ENCODE peak calls at places on chromosomes 2 and 18, in five cellular contexts. One of them, this sample, is unnamed.

GRCh38 chr18:57518533-57518932 is 68.0 kb downstream of the FECH start:
- DNase-seq in mesendoderm: no peak
- DNase-seq in HAP-1: no peak
- DNase-seq in spleen: no peak
- DNase-seq in left ventricle myocardium inferior: no peak
- DNase-seq in this sample: no peak

GRCh38 chr18:63178526-63178880 is 141.1 kb downstream of the BCL2 start:
- DNase-seq in spleen: peak; percentile 65
- DNase-seq in HAP-1: no peak
- DNase-seq in left ventricle myocardium inferior: peak; percentile 79
- DNase-seq in mesendoderm: no peak
- DNase-seq in this sample: no peak

GRCh38 chr2:50335852-50336251 is 696.1 kb downstream of the NRXN1 start:
- DNase-seq in spleen: no peak
- DNase-seq in mesendoderm: peak; percentile 26
- DNase-seq in left ventricle myocardium inferior: no peak
- DNase-seq in HAP-1: no peak
- DNase-seq in this sample: no peak

GRCh38 chr2:56287974-56288373 is 104.2 kb downstream of the CCDC85A start:
- DNase-seq in HAP-1: no peak
- DNase-seq in left ventricle myocardium inferior: no peak
- DNase-seq in mesendoderm: no peak
- DNase-seq in spleen: no peak
- DNase-seq in this sample: no peak

GRCh38 chr2:37634914-37635358 is 36.5 kb downstream of the CDC42EP3 start:
- DNase-seq in left ventricle myocardium inferior: no peak
- DNase-seq in spleen: no peak
- DNase-seq in mesendoderm: no peak
- DNase-seq in HAP-1: no peak
- DNase-seq in this sample: no peak

GRCh38 chr2:174611006-174611405 is 13.4 kb upstream of the WIPF1 start:
- DNase-seq in HAP-1: no peak
- DNase-seq in left ventricle myocardium inferior: no peak
- DNase-seq in mesendoderm: no peak
- DNase-seq in spleen: no peak
- DNase-seq in this sample: no peak

GRCh38 chr2:23645181-23645808 is 260.3 kb downstream of the KLHL29 start:
- DNase-seq in spleen: no peak
- DNase-seq in left ventricle myocardium inferior: no peak
- DNase-seq in mesendoderm: no peak
- DNase-seq in HAP-1: no peak
- DNase-seq in this sample: no peak

GRCh38 chr18:49685231-49685942 is 123.5 kb downstream of the LIPG start:
- DNase-seq in HAP-1: no peak
- DNase-seq in left ventricle myocardium inferior: no peak
- DNase-seq in mesendoderm: no peak
- DNase-seq in spleen: no peak
- DNase-seq in this sample: no peak

GRCh38 chr2:136994793-136995192 is 229.4 kb downstream of the THSD7B start:
- DNase-seq in mesendoderm: no peak
- DNase-seq in HAP-1: no peak
- DNase-seq in spleen: no peak
- DNase-seq in left ventricle myocardium inferior: no peak
- DNase-seq in this sample: no peak

GRCh38 chr2:218782529-218782845 is 540 bp downstream of the CYP27A1 start:
- DNase-seq in left ventricle myocardium inferior: no peak
- DNase-seq in HAP-1: no peak
- DNase-seq in spleen: no peak
- DNase-seq in mesendoderm: peak; percentile 33
- DNase-seq in this sample: no peak

GRCh38 chr18:23337599-23338444 is 115.3 kb upstream of the RIOK3 start:
- DNase-seq in spleen: no peak
- DNase-seq in left ventricle myocardium inferior: no peak
- DNase-seq in mesendoderm: peak; percentile 90
- DNase-seq in HAP-1: peak; percentile 29
- DNase-seq in this sample: no peak

GRCh38 chr2:230873670-230874401 is 9.1 kb downstream of the ITM2C start:
- DNase-seq in mesendoderm: no peak
- DNase-seq in spleen: peak; percentile 89
- DNase-seq in left ventricle myocardium inferior: no peak
- DNase-seq in HAP-1: no peak
- DNase-seq in this sample: no peak

GRCh38 chr2:55420244-55420713 is 623 bp upstream of the CCDC88A start:
- DNase-seq in left ventricle myocardium inferior: no peak
- DNase-seq in HAP-1: no peak
- DNase-seq in mesendoderm: no peak
- DNase-seq in spleen: no peak
- DNase-seq in this sample: no peak

GRCh38 chr2:221999702-222000101 is 299.1 kb downstream of the PAX3 start:
- DNase-seq in spleen: no peak
- DNase-seq in HAP-1: no peak
- DNase-seq in left ventricle myocardium inferior: no peak
- DNase-seq in mesendoderm: peak; percentile 26
- DNase-seq in this sample: no peak

GRCh38 chr2:240839152-240840143 is 19.4 kb upstream of the KIF1A start:
- DNase-seq in spleen: peak; percentile 15
- DNase-seq in mesendoderm: no peak
- DNase-seq in HAP-1: no peak
- DNase-seq in left ventricle myocardium inferior: no peak
- DNase-seq in this sample: no peak

GRCh38 chr18:57889841-57890240 is 86.7 kb upstream of the ATP8B1 start:
- DNase-seq in spleen: no peak
- DNase-seq in mesendoderm: no peak
- DNase-seq in left ventricle myocardium inferior: no peak
- DNase-seq in HAP-1: no peak
- DNase-seq in this sample: no peak

GRCh38 chr2:109188485-109188868 is 59.5 kb downstream of the SH3RF3 start:
- DNase-seq in HAP-1: no peak
- DNase-seq in spleen: no peak
- DNase-seq in mesendoderm: no peak
- DNase-seq in left ventricle myocardium inferior: no peak
- DNase-seq in this sample: no peak

GRCh38 chr2:110852051-110852450 is 119.7 kb downstream of the ACOXL start:
- DNase-seq in mesendoderm: no peak
- DNase-seq in left ventricle myocardium inferior: no peak
- DNase-seq in HAP-1: no peak
- DNase-seq in spleen: no peak
- DNase-seq in this sample: no peak

GRCh38 chr2:25557179-25558036 is 116.0 kb downstream of the DTNB start:
- DNase-seq in left ventricle myocardium inferior: no peak
- DNase-seq in HAP-1: no peak
- DNase-seq in mesendoderm: no peak
- DNase-seq in spleen: no peak
- DNase-seq in this sample: no peak

GRCh38 chr18:54086863-54087262 is 137.6 kb downstream of the MBD2 start:
- DNase-seq in HAP-1: no peak
- DNase-seq in left ventricle myocardium inferior: no peak
- DNase-seq in mesendoderm: no peak
- DNase-seq in spleen: no peak
- DNase-seq in this sample: no peak

GRCh38 chr2:231411871-231412615 is 16.5 kb downstream of the B3GNT7 start:
- DNase-seq in HAP-1: peak; percentile 88
- DNase-seq in left ventricle myocardium inferior: peak; percentile 84
- DNase-seq in spleen: peak; percentile 94
- DNase-seq in mesendoderm: peak; percentile 94
- DNase-seq in this sample: peak; percentile 83

GRCh38 chr2:112923237-112923966 is 12.4 kb downstream of the IL37 start:
- DNase-seq in mesendoderm: no peak
- DNase-seq in HAP-1: no peak
- DNase-seq in left ventricle myocardium inferior: no peak
- DNase-seq in spleen: no peak
- DNase-seq in this sample: no peak

GRCh38 chr18:7844017-7844416 is 276.9 kb downstream of the PTPRM start:
- DNase-seq in spleen: no peak
- DNase-seq in left ventricle myocardium inferior: no peak
- DNase-seq in HAP-1: no peak
- DNase-seq in mesendoderm: no peak
- DNase-seq in this sample: no peak

GRCh38 chr2:147231607-147232006 is 613.2 kb upstream of the ACVR2A start:
- DNase-seq in mesendoderm: no peak
- DNase-seq in left ventricle myocardium inferior: no peak
- DNase-seq in spleen: no peak
- DNase-seq in HAP-1: no peak
- DNase-seq in this sample: no peak

GRCh38 chr2:181780159-181781081 is 100.1 kb upstream of the NEUROD1 start:
- DNase-seq in spleen: no peak
- DNase-seq in HAP-1: peak; percentile 62
- DNase-seq in left ventricle myocardium inferior: no peak
- DNase-seq in mesendoderm: peak; percentile 46
- DNase-seq in this sample: no peak

GRCh38 chr2:133497261-133497893 is 70.9 kb downstream of the NCKAP5 start:
- DNase-seq in spleen: no peak
- DNase-seq in left ventricle myocardium inferior: no peak
- DNase-seq in HAP-1: no peak
- DNase-seq in mesendoderm: peak; percentile 91
- DNase-seq in this sample: no peak

GRCh38 chr2:133498615-133499585 is 69.4 kb downstream of the NCKAP5 start:
- DNase-seq in left ventricle myocardium inferior: no peak
- DNase-seq in mesendoderm: no peak
- DNase-seq in spleen: no peak
- DNase-seq in HAP-1: no peak
- DNase-seq in this sample: no peak

GRCh38 chr2:133495226-133495625 is 73.0 kb downstream of the NCKAP5 start:
- DNase-seq in mesendoderm: no peak
- DNase-seq in left ventricle myocardium inferior: no peak
- DNase-seq in HAP-1: no peak
- DNase-seq in spleen: no peak
- DNase-seq in this sample: no peak

GRCh38 chr2:133500967-133501366 is 67.3 kb downstream of the NCKAP5 start:
- DNase-seq in mesendoderm: no peak
- DNase-seq in HAP-1: no peak
- DNase-seq in spleen: no peak
- DNase-seq in left ventricle myocardium inferior: no peak
- DNase-seq in this sample: no peak

DNA sequence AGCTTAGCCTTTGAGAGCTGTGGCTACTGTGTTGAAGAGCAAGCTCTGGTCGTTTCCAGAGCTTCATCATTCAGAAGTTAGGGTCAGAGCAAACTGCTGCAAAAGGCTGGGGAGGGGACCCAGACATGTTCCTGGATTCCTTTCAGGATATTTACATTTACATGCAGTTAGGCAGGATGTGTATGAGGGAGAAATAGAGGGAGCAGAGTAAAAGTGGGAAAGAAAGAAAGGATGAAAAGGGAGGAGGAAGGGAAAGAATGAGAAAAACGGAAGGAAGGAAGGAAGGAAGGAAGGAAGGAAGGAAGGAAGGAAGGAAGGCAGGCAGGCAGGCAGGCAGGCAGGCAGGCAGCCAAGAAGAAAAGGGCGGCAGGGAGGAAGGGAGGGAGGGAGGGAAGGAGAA is 70.1 kb downstream of the NCKAP5 start:
- DNase-seq in mesendoderm: no peak
- DNase-seq in HAP-1: no peak
- DNase-seq in spleen: no peak
- DNase-seq in left ventricle myocardium inferior: no peak
- DNase-seq in this sample: no peak
- H3K4me1 ChIP-seq in mesendoderm: no peaks in the 10 kb centered on the region
- H3K4me1 ChIP-seq in HAP-1: no peaks in the 10 kb centered on the region
- H3K4me1 ChIP-seq in spleen: no peaks in the 10 kb centered on the region
- H3K4me1 ChIP-seq in left ventricle myocardium inferior: peaks cover 22% of the 10 kb centered on the region
- H3K4me1 ChIP-seq in this sample: no peaks in the 10 kb centered on the region

DNA sequence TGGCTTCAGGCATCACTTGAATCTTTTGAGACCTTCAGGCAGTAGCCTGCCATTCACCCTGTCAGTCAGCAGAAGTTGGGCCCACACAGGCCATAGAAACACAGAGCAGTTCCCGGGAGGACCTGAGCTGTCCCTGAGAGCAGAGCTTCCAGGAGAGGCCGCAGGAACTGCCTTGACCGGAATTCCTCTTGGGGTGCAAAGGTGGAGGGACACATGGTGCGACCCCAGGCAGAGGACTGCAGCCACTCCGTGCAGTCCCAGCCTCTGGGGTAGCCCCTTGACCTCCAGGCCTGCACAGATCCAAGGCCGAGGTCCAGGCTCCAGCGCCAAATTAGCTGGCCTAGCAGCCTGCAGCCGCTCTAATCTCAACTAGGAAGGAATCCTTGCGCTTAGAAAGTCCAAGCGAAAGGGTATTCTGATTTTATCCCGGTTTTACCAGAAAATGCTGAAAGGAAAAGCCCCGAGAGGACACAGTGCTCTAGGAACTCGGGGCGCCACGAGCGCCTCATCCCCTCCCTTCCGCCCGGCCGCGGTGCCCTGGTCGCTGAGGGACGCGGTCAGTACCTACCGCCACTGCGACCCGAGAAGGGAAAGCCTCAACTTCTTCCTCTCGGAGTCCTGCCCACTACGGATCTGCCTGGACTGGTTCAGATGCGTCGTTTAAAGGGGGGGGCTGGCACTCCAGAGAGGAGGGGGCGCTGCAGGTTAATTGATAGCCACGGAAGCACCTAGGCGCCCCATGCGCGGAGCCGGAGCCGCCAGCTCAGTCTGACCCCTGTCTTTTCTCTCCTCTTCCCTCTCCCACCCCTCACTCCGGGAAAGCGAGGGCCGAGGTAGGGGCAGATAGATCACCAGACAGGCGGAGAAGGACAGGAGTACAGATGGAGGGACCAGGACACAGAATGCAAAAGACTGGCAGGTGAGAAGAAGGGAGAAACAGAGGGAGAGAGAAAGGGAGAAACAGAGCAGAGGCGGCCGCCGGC is 5.4 kb downstream of the SIX2 start:
- DNase-seq in spleen: no peak
- DNase-seq in HAP-1: no peak
- DNase-seq in mesendoderm: no peak
- DNase-seq in left ventricle myocardium inferior: no peak
- DNase-seq in this sample: no peak
- H3K4me1 ChIP-seq in spleen: peaks cover 67% of the 10 kb centered on the region
- H3K4me1 ChIP-seq in HAP-1: no peaks in the 10 kb centered on the region
- H3K4me1 ChIP-seq in mesendoderm: peaks cover 2% of the 10 kb centered on the region
- H3K4me1 ChIP-seq in left ventricle myocardium inferior: peaks cover 66% of the 10 kb centered on the region
- H3K4me1 ChIP-seq in this sample: no peaks in the 10 kb centered on the region

GRCh38 chr2:68784191-68784590 is 49.6 kb downstream of the ARHGAP25 start:
- DNase-seq in mesendoderm: no peak
- DNase-seq in spleen: no peak
- DNase-seq in left ventricle myocardium inferior: no peak
- DNase-seq in HAP-1: no peak
- DNase-seq in this sample: no peak

GRCh38 chr2:68789603-68790002 is 55.0 kb downstream of the ARHGAP25 start:
- DNase-seq in left ventricle myocardium inferior: no peak
- DNase-seq in spleen: peak; percentile 89
- DNase-seq in mesendoderm: no peak
- DNase-seq in HAP-1: no peak
- DNase-seq in this sample: no peak

GRCh38 chr2:68790600-68790999 is 56.0 kb downstream of the ARHGAP25 start:
- DNase-seq in spleen: no peak
- DNase-seq in mesendoderm: no peak
- DNase-seq in HAP-1: no peak
- DNase-seq in left ventricle myocardium inferior: no peak
- DNase-seq in this sample: no peak

GRCh38 chr2:68779595-68779994 is 45.0 kb downstream of the ARHGAP25 start:
- DNase-seq in mesendoderm: peak; percentile 74
- DNase-seq in spleen: no peak
- DNase-seq in left ventricle myocardium inferior: no peak
- DNase-seq in HAP-1: no peak
- DNase-seq in this sample: no peak

GRCh38 chr2:68784849-68785248 is 50.2 kb downstream of the ARHGAP25 start:
- DNase-seq in HAP-1: no peak
- DNase-seq in spleen: no peak
- DNase-seq in mesendoderm: no peak
- DNase-seq in left ventricle myocardium inferior: no peak
- DNase-seq in this sample: no peak
- H3K4me1 ChIP-seq in HAP-1: no peaks in the 10 kb centered on the region
- H3K4me1 ChIP-seq in spleen: peaks cover 100% of the 10 kb centered on the region
- H3K4me1 ChIP-seq in mesendoderm: no peaks in the 10 kb centered on the region
- H3K4me1 ChIP-seq in left ventricle myocardium inferior: peaks cover 25% of the 10 kb centered on the region
- H3K4me1 ChIP-seq in this sample: no peaks in the 10 kb centered on the region

GRCh38 chr2:42962521-42962953 is 170.2 kb upstream of the HAAO start:
- DNase-seq in HAP-1: no peak
- DNase-seq in spleen: no peak
- DNase-seq in mesendoderm: no peak
- DNase-seq in left ventricle myocardium inferior: no peak
- DNase-seq in this sample: no peak
- H3K4me1 ChIP-seq in HAP-1: no peaks in the 10 kb centered on the region
- H3K4me1 ChIP-seq in spleen: peaks cover 66% of the 10 kb centered on the region
- H3K4me1 ChIP-seq in mesendoderm: peaks cover 7% of the 10 kb centered on the region
- H3K4me1 ChIP-seq in left ventricle myocardium inferior: peaks cover 80% of the 10 kb centered on the region
- H3K4me1 ChIP-seq in this sample: no peaks in the 10 kb centered on the region